ENCODE peak calls at places on chromosomes 11 and 22, in eight cellular contexts. E is hepatocyte, F is SK-N-SH, C is GM23338, I is OCI-LY7, R is PC-3, A is HCT116, P is PC-9. S is an unnamed sample.
A peak's percentile ranks its signal among the peaks of the same experiment; 100 is the strongest.

GRCh38 chr11:68460741-68461283 is at the start of gene PPP6R3:
- DNase-seq in E (no peak), R (no peak), I (no peak), A (no peak), F (no peak), P (no peak), C (no peak), S (peak; percentile 77)

GRCh38 chr11:121524233-121524631 is 71.5 kb upstream of the SORL1-AS1 start:
- DNase-seq in I (no peak), P (no peak), E (no peak), A (no peak), F (peak; percentile 57), C (no peak), R (no peak), S (no peak)

GRCh38 chr22:49789289-49790141 is 38.2 kb downstream of the BRD1 start:
- DNase-seq in F (peak; percentile 61), A (no peak), R (no peak), P (no peak), C (no peak), E (no peak), I (no peak), S (peak; percentile 67)

GRCh38 chr11:123473941-123474668 is 44.0 kb downstream of the GRAMD1B start:
- DNase-seq in A (no peak), R (peak; percentile 92), C (no peak), P (no peak), E (no peak), I (no peak), F (no peak), S (peak; percentile 96)

GRCh38 chr22:42338502-42338901 is 68.0 kb upstream of the TCF20 start:
- DNase-seq in R (no peak), E (no peak), P (no peak), I (no peak), A (no peak), F (no peak), C (no peak), S (peak; percentile 38)

GRCh38 chr11:8777907-8778767 is 95.5 kb downstream of the RPL27A start:
- DNase-seq in A (no peak), I (peak; percentile 5), E (peak; percentile 53), P (no peak), C (no peak), F (no peak), R (no peak), S (peak; percentile 68)

GRCh38 chr22:43275545-43275981 is 67.6 kb downstream of the SCUBE1 start:
- DNase-seq in P (no peak), F (no peak), R (peak; percentile 67), A (peak; percentile 56), E (peak; percentile 77), I (no peak), C (peak; percentile 58), S (no peak)

GRCh38 chr11:131511794-131512193 is 141.4 kb downstream of the NTM start:
- DNase-seq in A (no peak), I (peak; percentile 48), F (peak; percentile 43), P (peak; percentile 59), R (peak; percentile 67), E (peak; percentile 64), C (peak; percentile 91), S (peak; percentile 28)

GRCh38 chr22:36433318-36434231 is 45.8 kb upstream of the MYH9 start:
- DNase-seq in F (peak; percentile 62), I (no peak), P (no peak), A (no peak), C (peak; percentile 55), R (no peak), E (no peak), S (no peak)

GRCh38 chr11:16791494-16791961 is 53.1 kb downstream of the C11orf58 start:
- DNase-seq in C (no peak), A (peak; percentile 62), F (no peak), I (no peak), E (peak; percentile 75), R (peak; percentile 88), P (peak; percentile 45), S (peak; percentile 95)

GRCh38 chr11:16792426-16792825 is 54.0 kb downstream of the C11orf58 start:
- DNase-seq in A (no peak), F (no peak), E (no peak), I (no peak), C (no peak), R (no peak), P (no peak), S (peak; percentile 36)

GRCh38 chr11:16789061-16789415 is 50.6 kb downstream of the C11orf58 start:
- DNase-seq in E (no peak), P (no peak), C (no peak), I (no peak), R (no peak), F (no peak), A (no peak), S (no peak)

GRCh38 chr11:16789560-16790483 is 51.4 kb downstream of the C11orf58 start:
- DNase-seq in E (no peak), P (no peak), I (no peak), F (no peak), A (no peak), R (no peak), C (no peak), S (no peak)

DNA sequence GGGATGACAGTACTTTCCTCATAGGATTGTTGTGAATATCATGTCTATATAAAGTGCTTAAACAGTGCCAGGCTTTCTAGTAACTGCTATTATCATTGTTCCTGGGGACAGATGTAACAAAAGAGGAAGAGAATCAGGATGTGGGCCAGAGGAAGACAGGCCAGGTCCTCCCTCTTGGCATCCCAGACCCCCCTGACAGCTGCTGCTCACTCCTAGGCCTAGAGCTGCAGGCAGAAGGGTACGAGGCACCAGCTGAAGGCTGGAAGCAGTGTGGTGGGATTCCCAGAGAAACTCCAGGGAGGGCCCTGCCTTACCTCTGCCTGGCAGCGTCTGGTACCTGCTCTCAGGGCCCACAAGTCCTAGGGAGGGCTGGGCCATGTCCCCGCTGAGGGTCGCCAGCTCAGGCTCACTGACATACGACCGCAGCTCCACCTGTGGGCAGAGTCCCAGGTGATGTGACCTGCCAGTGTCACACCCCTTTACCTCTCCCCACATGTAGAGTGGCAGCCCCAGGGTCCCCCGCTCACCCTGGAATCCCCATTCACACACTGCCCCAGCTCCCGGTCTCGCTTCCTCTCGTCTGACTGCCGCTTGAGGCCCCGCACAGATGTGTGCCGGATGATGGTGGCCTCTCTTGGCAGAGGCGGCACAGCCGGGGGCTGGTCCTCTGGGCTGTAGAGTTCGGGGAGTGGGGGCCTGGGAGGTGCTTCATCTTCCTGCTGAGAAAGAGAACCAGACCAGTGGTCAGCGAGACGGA is 52.2 kb downstream of the C11orf58 start:
- DNase-seq in P (no peak), R (no peak), C (no peak), F (no peak), I (no peak), E (no peak), A (no peak), S (no peak)
- H3K9me2 ChIP-seq in P (no peaks in the 10 kb centered on the region), R (no peaks in the 10 kb centered on the region), C (no peaks in the 10 kb centered on the region), F (no peaks in the 10 kb centered on the region), I (no peaks in the 10 kb centered on the region), E (no peaks in the 10 kb centered on the region), A (no peaks in the 10 kb centered on the region), S (no peaks in the 10 kb centered on the region)

DNA sequence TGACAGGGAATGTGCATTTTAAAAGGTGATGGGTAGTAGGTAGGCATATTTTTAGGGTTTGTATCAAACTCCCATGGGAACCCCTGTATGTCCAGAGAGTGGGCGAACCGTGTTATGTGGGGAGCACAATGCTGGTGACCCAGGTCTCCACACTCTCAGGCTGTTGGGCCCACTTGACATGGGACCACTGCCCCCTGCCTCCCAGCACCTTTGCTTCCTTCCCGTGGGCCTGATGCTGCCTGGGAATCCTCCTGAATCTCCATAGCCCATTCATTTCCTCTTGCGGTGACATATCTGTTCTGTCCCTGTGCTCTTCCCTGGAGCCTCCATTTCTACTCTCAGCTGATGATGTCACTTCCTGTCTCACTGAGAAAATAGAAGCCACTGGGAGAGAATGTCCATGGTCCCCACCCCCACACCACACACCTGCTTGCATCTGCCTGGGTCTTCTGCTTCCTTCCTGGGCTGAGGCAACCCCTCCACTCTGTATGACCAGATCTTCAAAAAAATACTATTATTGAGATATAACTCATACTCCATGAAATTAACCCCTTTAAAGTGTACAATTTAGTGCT is 55.8 kb upstream of the THY1 start:
- DNase-seq in F (no peak), C (peak; percentile 37), A (no peak), P (no peak), I (no peak), R (no peak), E (no peak), S (no peak)
- H4K20me1 ChIP-seq in F (no peaks in the 10 kb centered on the region), C (no peaks in the 10 kb centered on the region), A (no peaks in the 10 kb centered on the region), P (no peaks in the 10 kb centered on the region), I (no peaks in the 10 kb centered on the region), R (no peaks in the 10 kb centered on the region), E (no peaks in the 10 kb centered on the region), S (no peaks in the 10 kb centered on the region)

GRCh38 chr22:16955678-16956210 is 52.3 kb downstream of the GAB4 start:
- DNase-seq in E (peak; percentile 26), P (no peak), F (no peak), A (no peak), I (no peak), R (no peak), C (no peak), S (no peak)
- H3K27ac ChIP-seq in E (no peak overlapping the region), P (no peak overlapping the region), F (no peak overlapping the region), A (no peak overlapping the region), I (no peak overlapping the region), R (no peak overlapping the region), C (no peak overlapping the region), S (no peak overlapping the region)

GRCh38 chr11:13134886-13135285 is 125.8 kb downstream of the RASSF10 start:
- DNase-seq in I (no peak), F (no peak), E (no peak), P (no peak), C (no peak), R (no peak), A (no peak), S (no peak)

GRCh38 chr11:13137778-13138400 is 128.8 kb downstream of the RASSF10 start:
- DNase-seq in P (no peak), E (no peak), A (no peak), C (no peak), F (no peak), R (peak; percentile 59), I (no peak), S (peak; percentile 44)

GRCh38 chr11:13136272-13136596 is 127.1 kb downstream of the RASSF10 start:
- DNase-seq in E (no peak), F (no peak), C (no peak), A (no peak), P (no peak), R (no peak), I (no peak), S (no peak)

GRCh38 chr11:13140028-13140870 is 131.1 kb downstream of the RASSF10 start:
- DNase-seq in A (no peak), I (no peak), P (no peak), C (no peak), E (peak; percentile 89), R (peak; percentile 74), F (no peak), S (peak; percentile 60)

DNA sequence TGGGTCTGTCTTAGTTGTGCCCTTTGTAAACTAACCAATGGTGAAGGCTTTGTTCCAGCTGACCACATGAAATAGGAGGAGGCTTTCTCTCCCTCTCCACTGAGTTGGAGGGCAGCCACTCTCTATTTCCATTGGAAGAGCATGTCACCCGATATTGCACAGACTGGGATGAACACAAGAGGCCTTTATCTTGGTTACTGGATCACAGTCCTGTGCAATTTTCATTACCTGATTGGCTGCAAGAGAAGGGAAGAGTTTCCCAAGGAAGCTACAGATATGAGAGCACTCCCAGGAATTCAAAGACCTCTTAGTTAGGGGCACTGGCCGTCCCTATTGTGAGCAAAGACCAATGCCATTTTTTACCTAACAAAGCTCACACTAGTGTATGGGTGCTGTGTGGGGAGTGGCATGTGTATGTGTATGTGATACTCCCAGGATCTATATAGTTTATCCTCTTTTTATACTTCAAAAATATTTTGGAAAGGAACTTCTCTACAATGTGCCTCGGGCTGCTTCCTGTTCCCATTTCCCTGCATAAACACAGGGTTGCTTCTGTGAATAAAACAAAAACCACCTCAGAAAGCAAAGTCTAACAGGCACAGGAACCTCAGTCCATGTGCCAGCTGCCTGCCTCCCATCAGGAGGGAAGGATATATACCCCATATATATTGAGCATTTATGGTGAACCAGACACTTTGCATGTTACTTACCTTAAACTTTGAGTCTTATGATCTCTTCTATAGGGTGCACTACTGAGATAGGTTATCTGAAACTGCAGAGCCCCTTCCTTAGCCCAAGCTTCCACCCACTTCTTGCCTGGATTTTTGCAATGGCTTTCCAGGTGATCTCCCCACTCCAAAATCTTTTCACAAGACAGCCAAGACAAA is 126.5 kb downstream of the RASSF10 start:
- DNase-seq in I (no peak), C (peak; percentile 30), R (no peak), E (no peak), P (peak; percentile 37), A (no peak), F (no peak), S (peak; percentile 32)
- H3K9me2 ChIP-seq in I (no peaks in the 10 kb centered on the region), C (no peaks in the 10 kb centered on the region), R (no peaks in the 10 kb centered on the region), E (no peaks in the 10 kb centered on the region), P (no peaks in the 10 kb centered on the region), A (no peaks in the 10 kb centered on the region), F (no peaks in the 10 kb centered on the region), S (no peaks in the 10 kb centered on the region)

S was measured in GM23248.